ENCODE peak calls at places on chromosomes 13 and 19, in six cellular contexts. One of them, this sample, is unnamed.

GRCh38 chr19:12834418-12834943 is at the start of gene RTBDN:
- DNase-seq in WTC11: peak
- DNase-seq in fibroblast of lung: no peak
- DNase-seq in stimulated activated CD8-positive, alpha-beta memory T cell treated with anti-CD3 and anti-CD28 coated beads, Interleukin-4, amount 100 ng/mL, for 4 hours: no peak
- DNase-seq in activated T-cell treated with anti-CD3 and anti-CD28 coated beads, Interleukin-2, amount 50 U/mL, for 1 hour: no peak
- DNase-seq in posterior vena cava: no peak
- DNase-seq in this sample: peak

GRCh38 chr13:48575014-48575413 is 42.1 kb upstream of the RCBTB2 start:
- DNase-seq in WTC11: no peak
- DNase-seq in fibroblast of lung: no peak
- DNase-seq in stimulated activated CD8-positive, alpha-beta memory T cell treated with anti-CD3 and anti-CD28 coated beads, Interleukin-4, amount 100 ng/mL, for 4 hours: no peak
- DNase-seq in activated T-cell treated with anti-CD3 and anti-CD28 coated beads, Interleukin-2, amount 50 U/mL, for 1 hour: no peak
- DNase-seq in posterior vena cava: no peak
- DNase-seq in this sample: no peak

GRCh38 chr19:27892500-27892899 is 1320.5 kb downstream of the UQCRFS1 start:
- DNase-seq in WTC11: no peak
- DNase-seq in fibroblast of lung: no peak
- DNase-seq in stimulated activated CD8-positive, alpha-beta memory T cell treated with anti-CD3 and anti-CD28 coated beads, Interleukin-4, amount 100 ng/mL, for 4 hours: no peak
- DNase-seq in activated T-cell treated with anti-CD3 and anti-CD28 coated beads, Interleukin-2, amount 50 U/mL, for 1 hour: no peak
- DNase-seq in posterior vena cava: no peak
- DNase-seq in this sample: no peak

GRCh38 chr13:20400774-20401173 is 124.9 kb downstream of the CRYL1 start:
- DNase-seq in WTC11: no peak
- DNase-seq in fibroblast of lung: peak
- DNase-seq in stimulated activated CD8-positive, alpha-beta memory T cell treated with anti-CD3 and anti-CD28 coated beads, Interleukin-4, amount 100 ng/mL, for 4 hours: no peak
- DNase-seq in activated T-cell treated with anti-CD3 and anti-CD28 coated beads, Interleukin-2, amount 50 U/mL, for 1 hour: no peak
- DNase-seq in posterior vena cava: no peak
- DNase-seq in this sample: no peak

GRCh38 chr19:18768997-18769891 is 21.9 kb downstream of the COMP start:
- DNase-seq in WTC11: no peak
- DNase-seq in fibroblast of lung: no peak
- DNase-seq in stimulated activated CD8-positive, alpha-beta memory T cell treated with anti-CD3 and anti-CD28 coated beads, Interleukin-4, amount 100 ng/mL, for 4 hours: no peak
- DNase-seq in activated T-cell treated with anti-CD3 and anti-CD28 coated beads, Interleukin-2, amount 50 U/mL, for 1 hour: no peak
- DNase-seq in posterior vena cava: no peak
- DNase-seq in this sample: no peak

GRCh38 chr13:74306496-74306895 is 172.3 kb upstream of the KLF12 start:
- DNase-seq in WTC11: no peak
- DNase-seq in fibroblast of lung: peak
- DNase-seq in stimulated activated CD8-positive, alpha-beta memory T cell treated with anti-CD3 and anti-CD28 coated beads, Interleukin-4, amount 100 ng/mL, for 4 hours: no peak
- DNase-seq in activated T-cell treated with anti-CD3 and anti-CD28 coated beads, Interleukin-2, amount 50 U/mL, for 1 hour: no peak
- DNase-seq in posterior vena cava: no peak
- DNase-seq in this sample: no peak

GRCh38 chr19:7915250-7916136 is 863 bp downstream of the TGFBR3L start:
- DNase-seq in WTC11: no peak
- DNase-seq in fibroblast of lung: no peak
- DNase-seq in stimulated activated CD8-positive, alpha-beta memory T cell treated with anti-CD3 and anti-CD28 coated beads, Interleukin-4, amount 100 ng/mL, for 4 hours: no peak
- DNase-seq in activated T-cell treated with anti-CD3 and anti-CD28 coated beads, Interleukin-2, amount 50 U/mL, for 1 hour: no peak
- DNase-seq in posterior vena cava: no peak
- DNase-seq in this sample: no peak

GRCh38 chr13:37492741-37493514 is 105.6 kb downstream of the POSTN start:
- DNase-seq in WTC11: no peak
- DNase-seq in fibroblast of lung: peak
- DNase-seq in stimulated activated CD8-positive, alpha-beta memory T cell treated with anti-CD3 and anti-CD28 coated beads, Interleukin-4, amount 100 ng/mL, for 4 hours: no peak
- DNase-seq in activated T-cell treated with anti-CD3 and anti-CD28 coated beads, Interleukin-2, amount 50 U/mL, for 1 hour: no peak
- DNase-seq in posterior vena cava: no peak
- DNase-seq in this sample: no peak

GRCh38 chr13:78603240-78603947 is at the start of gene POU4F1:
- DNase-seq in WTC11: peak
- DNase-seq in fibroblast of lung: peak
- DNase-seq in stimulated activated CD8-positive, alpha-beta memory T cell treated with anti-CD3 and anti-CD28 coated beads, Interleukin-4, amount 100 ng/mL, for 4 hours: no peak
- DNase-seq in activated T-cell treated with anti-CD3 and anti-CD28 coated beads, Interleukin-2, amount 50 U/mL, for 1 hour: peak
- DNase-seq in posterior vena cava: no peak
- DNase-seq in this sample: peak

GRCh38 chr13:99969368-99969933 is 2.1 kb downstream of the ZIC5 start:
- DNase-seq in WTC11: no peak
- DNase-seq in fibroblast of lung: no peak
- DNase-seq in stimulated activated CD8-positive, alpha-beta memory T cell treated with anti-CD3 and anti-CD28 coated beads, Interleukin-4, amount 100 ng/mL, for 4 hours: no peak
- DNase-seq in activated T-cell treated with anti-CD3 and anti-CD28 coated beads, Interleukin-2, amount 50 U/mL, for 1 hour: peak
- DNase-seq in posterior vena cava: no peak
- DNase-seq in this sample: no peak

GRCh38 chr13:85969331-85969730 is 170.1 kb upstream of the SLITRK6 start:
- DNase-seq in WTC11: no peak
- DNase-seq in fibroblast of lung: no peak
- DNase-seq in stimulated activated CD8-positive, alpha-beta memory T cell treated with anti-CD3 and anti-CD28 coated beads, Interleukin-4, amount 100 ng/mL, for 4 hours: no peak
- DNase-seq in activated T-cell treated with anti-CD3 and anti-CD28 coated beads, Interleukin-2, amount 50 U/mL, for 1 hour: no peak
- DNase-seq in posterior vena cava: no peak
- DNase-seq in this sample: no peak

GRCh38 chr13:113404723-113405471 is 41.0 kb upstream of the GRTP1 start:
- DNase-seq in WTC11: no peak
- DNase-seq in fibroblast of lung: no peak
- DNase-seq in stimulated activated CD8-positive, alpha-beta memory T cell treated with anti-CD3 and anti-CD28 coated beads, Interleukin-4, amount 100 ng/mL, for 4 hours: no peak
- DNase-seq in activated T-cell treated with anti-CD3 and anti-CD28 coated beads, Interleukin-2, amount 50 U/mL, for 1 hour: no peak
- DNase-seq in posterior vena cava: peak
- DNase-seq in this sample: peak

GRCh38 chr19:16627928-16628182 is 149 bp downstream of the MED26 start:
- DNase-seq in WTC11: no peak
- DNase-seq in fibroblast of lung: no peak
- DNase-seq in stimulated activated CD8-positive, alpha-beta memory T cell treated with anti-CD3 and anti-CD28 coated beads, Interleukin-4, amount 100 ng/mL, for 4 hours: no peak
- DNase-seq in activated T-cell treated with anti-CD3 and anti-CD28 coated beads, Interleukin-2, amount 50 U/mL, for 1 hour: no peak
- DNase-seq in posterior vena cava: no peak
- DNase-seq in this sample: peak

GRCh38 chr19:39320948-39321831 is 527 bp upstream of the LRFN1 start:
- DNase-seq in WTC11: peak
- DNase-seq in fibroblast of lung: no peak
- DNase-seq in stimulated activated CD8-positive, alpha-beta memory T cell treated with anti-CD3 and anti-CD28 coated beads, Interleukin-4, amount 100 ng/mL, for 4 hours: no peak
- DNase-seq in activated T-cell treated with anti-CD3 and anti-CD28 coated beads, Interleukin-2, amount 50 U/mL, for 1 hour: no peak
- DNase-seq in posterior vena cava: no peak
- DNase-seq in this sample: peak

GRCh38 chr19:790971-791604 is 6.2 kb upstream of the PTBP1 start:
- DNase-seq in WTC11: no peak
- DNase-seq in fibroblast of lung: no peak
- DNase-seq in stimulated activated CD8-positive, alpha-beta memory T cell treated with anti-CD3 and anti-CD28 coated beads, Interleukin-4, amount 100 ng/mL, for 4 hours: no peak
- DNase-seq in activated T-cell treated with anti-CD3 and anti-CD28 coated beads, Interleukin-2, amount 50 U/mL, for 1 hour: no peak
- DNase-seq in posterior vena cava: no peak
- DNase-seq in this sample: no peak

GRCh38 chr13:65834897-65835296 is 1395.2 kb downstream of the PCDH9 start:
- DNase-seq in WTC11: no peak
- DNase-seq in fibroblast of lung: peak
- DNase-seq in stimulated activated CD8-positive, alpha-beta memory T cell treated with anti-CD3 and anti-CD28 coated beads, Interleukin-4, amount 100 ng/mL, for 4 hours: no peak
- DNase-seq in activated T-cell treated with anti-CD3 and anti-CD28 coated beads, Interleukin-2, amount 50 U/mL, for 1 hour: no peak
- DNase-seq in posterior vena cava: no peak
- DNase-seq in this sample: no peak

GRCh38 chr19:6228523-6229215 is 51.1 kb downstream of the MLLT1 start:
- DNase-seq in WTC11: no peak
- DNase-seq in fibroblast of lung: no peak
- DNase-seq in stimulated activated CD8-positive, alpha-beta memory T cell treated with anti-CD3 and anti-CD28 coated beads, Interleukin-4, amount 100 ng/mL, for 4 hours: no peak
- DNase-seq in activated T-cell treated with anti-CD3 and anti-CD28 coated beads, Interleukin-2, amount 50 U/mL, for 1 hour: no peak
- DNase-seq in posterior vena cava: no peak
- DNase-seq in this sample: no peak

GRCh38 chr19:50224986-50225747 is 21.7 kb downstream of the MYH14 start:
- DNase-seq in WTC11: no peak
- DNase-seq in fibroblast of lung: no peak
- DNase-seq in stimulated activated CD8-positive, alpha-beta memory T cell treated with anti-CD3 and anti-CD28 coated beads, Interleukin-4, amount 100 ng/mL, for 4 hours: no peak
- DNase-seq in activated T-cell treated with anti-CD3 and anti-CD28 coated beads, Interleukin-2, amount 50 U/mL, for 1 hour: no peak
- DNase-seq in posterior vena cava: no peak
- DNase-seq in this sample: no peak

GRCh38 chr19:17847538-17848366 is at the start of gene JAK3:
- DNase-seq in WTC11: peak
- DNase-seq in fibroblast of lung: peak
- DNase-seq in stimulated activated CD8-positive, alpha-beta memory T cell treated with anti-CD3 and anti-CD28 coated beads, Interleukin-4, amount 100 ng/mL, for 4 hours: peak
- DNase-seq in activated T-cell treated with anti-CD3 and anti-CD28 coated beads, Interleukin-2, amount 50 U/mL, for 1 hour: peak
- DNase-seq in posterior vena cava: peak
- DNase-seq in this sample: peak

GRCh38 chr13:50410921-50411712 is 395.9 kb downstream of the KCNRG start:
- DNase-seq in WTC11: no peak
- DNase-seq in fibroblast of lung: peak
- DNase-seq in stimulated activated CD8-positive, alpha-beta memory T cell treated with anti-CD3 and anti-CD28 coated beads, Interleukin-4, amount 100 ng/mL, for 4 hours: no peak
- DNase-seq in activated T-cell treated with anti-CD3 and anti-CD28 coated beads, Interleukin-2, amount 50 U/mL, for 1 hour: no peak
- DNase-seq in posterior vena cava: peak
- DNase-seq in this sample: peak

GRCh38 chr19:40556953-40557530 is 19.6 kb upstream of the SHKBP1 start:
- DNase-seq in WTC11: no peak
- DNase-seq in fibroblast of lung: no peak
- DNase-seq in stimulated activated CD8-positive, alpha-beta memory T cell treated with anti-CD3 and anti-CD28 coated beads, Interleukin-4, amount 100 ng/mL, for 4 hours: no peak
- DNase-seq in activated T-cell treated with anti-CD3 and anti-CD28 coated beads, Interleukin-2, amount 50 U/mL, for 1 hour: no peak
- DNase-seq in posterior vena cava: no peak
- DNase-seq in this sample: peak

GRCh38 chr19:21463449-21464105 is 41.8 kb upstream of the ZNF429 start:
- DNase-seq in WTC11: peak
- DNase-seq in fibroblast of lung: peak
- DNase-seq in stimulated activated CD8-positive, alpha-beta memory T cell treated with anti-CD3 and anti-CD28 coated beads, Interleukin-4, amount 100 ng/mL, for 4 hours: no peak
- DNase-seq in activated T-cell treated with anti-CD3 and anti-CD28 coated beads, Interleukin-2, amount 50 U/mL, for 1 hour: no peak
- DNase-seq in posterior vena cava: no peak
- DNase-seq in this sample: peak

GRCh38 chr19:53977429-53977990 is 13.9 kb upstream of the CACNG6 start:
- DNase-seq in WTC11: peak
- DNase-seq in fibroblast of lung: peak
- DNase-seq in stimulated activated CD8-positive, alpha-beta memory T cell treated with anti-CD3 and anti-CD28 coated beads, Interleukin-4, amount 100 ng/mL, for 4 hours: no peak
- DNase-seq in activated T-cell treated with anti-CD3 and anti-CD28 coated beads, Interleukin-2, amount 50 U/mL, for 1 hour: peak
- DNase-seq in posterior vena cava: no peak
- DNase-seq in this sample: peak

GRCh38 chr19:7831452-7831851 is 1.4 kb downstream of the EVI5L start:
- DNase-seq in WTC11: peak
- DNase-seq in fibroblast of lung: peak
- DNase-seq in stimulated activated CD8-positive, alpha-beta memory T cell treated with anti-CD3 and anti-CD28 coated beads, Interleukin-4, amount 100 ng/mL, for 4 hours: no peak
- DNase-seq in activated T-cell treated with anti-CD3 and anti-CD28 coated beads, Interleukin-2, amount 50 U/mL, for 1 hour: no peak
- DNase-seq in posterior vena cava: no peak
- DNase-seq in this sample: peak

GRCh38 chr13:98174321-98174720 is 2.7 kb downstream of the RNF113B start:
- DNase-seq in WTC11: no peak
- DNase-seq in fibroblast of lung: peak
- DNase-seq in stimulated activated CD8-positive, alpha-beta memory T cell treated with anti-CD3 and anti-CD28 coated beads, Interleukin-4, amount 100 ng/mL, for 4 hours: no peak
- DNase-seq in activated T-cell treated with anti-CD3 and anti-CD28 coated beads, Interleukin-2, amount 50 U/mL, for 1 hour: no peak
- DNase-seq in posterior vena cava: no peak
- DNase-seq in this sample: no peak

GRCh38 chr19:35011091-35011689 is 11.1 kb downstream of the GRAMD1A start:
- DNase-seq in WTC11: no peak
- DNase-seq in fibroblast of lung: no peak
- DNase-seq in stimulated activated CD8-positive, alpha-beta memory T cell treated with anti-CD3 and anti-CD28 coated beads, Interleukin-4, amount 100 ng/mL, for 4 hours: no peak
- DNase-seq in activated T-cell treated with anti-CD3 and anti-CD28 coated beads, Interleukin-2, amount 50 U/mL, for 1 hour: peak
- DNase-seq in posterior vena cava: no peak
- DNase-seq in this sample: no peak

GRCh38 chr13:73549717-73550116 is 490.9 kb downstream of the KLF5 start:
- DNase-seq in WTC11: no peak
- DNase-seq in fibroblast of lung: no peak
- DNase-seq in stimulated activated CD8-positive, alpha-beta memory T cell treated with anti-CD3 and anti-CD28 coated beads, Interleukin-4, amount 100 ng/mL, for 4 hours: no peak
- DNase-seq in activated T-cell treated with anti-CD3 and anti-CD28 coated beads, Interleukin-2, amount 50 U/mL, for 1 hour: no peak
- DNase-seq in posterior vena cava: no peak
- DNase-seq in this sample: no peak

GRCh38 chr13:42594577-42595571 is 20.9 kb downstream of the TNFSF11 start:
- DNase-seq in WTC11: peak
- DNase-seq in fibroblast of lung: peak
- DNase-seq in stimulated activated CD8-positive, alpha-beta memory T cell treated with anti-CD3 and anti-CD28 coated beads, Interleukin-4, amount 100 ng/mL, for 4 hours: peak
- DNase-seq in activated T-cell treated with anti-CD3 and anti-CD28 coated beads, Interleukin-2, amount 50 U/mL, for 1 hour: peak
- DNase-seq in posterior vena cava: no peak
- DNase-seq in this sample: peak

GRCh38 chr19:16825312-16826168 is 3.7 kb upstream of the SIN3B start:
- DNase-seq in WTC11: peak
- DNase-seq in fibroblast of lung: peak
- DNase-seq in stimulated activated CD8-positive, alpha-beta memory T cell treated with anti-CD3 and anti-CD28 coated beads, Interleukin-4, amount 100 ng/mL, for 4 hours: no peak
- DNase-seq in activated T-cell treated with anti-CD3 and anti-CD28 coated beads, Interleukin-2, amount 50 U/mL, for 1 hour: no peak
- DNase-seq in posterior vena cava: peak
- DNase-seq in this sample: peak

GRCh38 chr19:17259118-17259780 is 5.3 kb downstream of the USHBP1 start:
- DNase-seq in WTC11: no peak
- DNase-seq in fibroblast of lung: no peak
- DNase-seq in stimulated activated CD8-positive, alpha-beta memory T cell treated with anti-CD3 and anti-CD28 coated beads, Interleukin-4, amount 100 ng/mL, for 4 hours: no peak
- DNase-seq in activated T-cell treated with anti-CD3 and anti-CD28 coated beads, Interleukin-2, amount 50 U/mL, for 1 hour: no peak
- DNase-seq in posterior vena cava: no peak
- DNase-seq in this sample: no peak

GRCh38 chr19:52086481-52086880 is 9.1 kb downstream of the ZNF841 start:
- DNase-seq in WTC11: no peak
- DNase-seq in fibroblast of lung: peak
- DNase-seq in stimulated activated CD8-positive, alpha-beta memory T cell treated with anti-CD3 and anti-CD28 coated beads, Interleukin-4, amount 100 ng/mL, for 4 hours: no peak
- DNase-seq in activated T-cell treated with anti-CD3 and anti-CD28 coated beads, Interleukin-2, amount 50 U/mL, for 1 hour: no peak
- DNase-seq in posterior vena cava: no peak
- DNase-seq in this sample: no peak

GRCh38 chr19:708154-709141 is at the start of gene PALM:
- DNase-seq in WTC11: peak
- DNase-seq in fibroblast of lung: no peak
- DNase-seq in stimulated activated CD8-positive, alpha-beta memory T cell treated with anti-CD3 and anti-CD28 coated beads, Interleukin-4, amount 100 ng/mL, for 4 hours: no peak
- DNase-seq in activated T-cell treated with anti-CD3 and anti-CD28 coated beads, Interleukin-2, amount 50 U/mL, for 1 hour: no peak
- DNase-seq in posterior vena cava: no peak
- DNase-seq in this sample: peak